ENCODE peak calls at places on chromosomes 6 and 20, in eight cellular contexts. P is HepG2, M is prostate gland, A is upper lobe of left lung, D is sigmoid colon, X is breast epithelium, Q is stomach, C is HCT116. G is an unnamed sample. For H3K9me3, the result is how much of the 10 kb centered on the place peaks cover.

GRCh38 chr20:23622839-23623343 is 14.9 kb downstream of the CST3 start:
- DNase-seq in P (peak), X (peak), Q (peak), D (peak), A (no peak), M (no peak), C (peak), G (peak)

GRCh38 chr6:95548188-95548837 is 29.0 kb upstream of the MANEA start:
- DNase-seq in C (no peak), P (no peak), X (no peak), D (no peak), Q (no peak), A (no peak), M (no peak), G (no peak)

GRCh38 chr20:43749734-43750294 is 23.0 kb upstream of the GTSF1L start:
- DNase-seq in A (peak), X (peak), M (peak), D (peak), C (peak), P (peak), Q (peak), G (peak)

GRCh38 chr20:7940341-7940740 is at the start of gene HAO1:
- DNase-seq in D (no peak), C (no peak), M (no peak), Q (no peak), A (no peak), X (no peak), P (peak), G (no peak)

GRCh38 chr20:24615353-24615752 is 145.9 kb downstream of the SYNDIG1 start:
- DNase-seq in P (no peak), A (no peak), M (no peak), C (no peak), D (no peak), Q (no peak), X (no peak), G (no peak)

GRCh38 chr6:34475167-34476047 is 9.5 kb downstream of the PACSIN1 start:
- DNase-seq in C (no peak), M (no peak), P (no peak), D (no peak), X (no peak), Q (no peak), A (no peak), G (no peak)

GRCh38 chr20:14384411-14384810 is 47.0 kb upstream of the FLRT3 start:
- DNase-seq in A (no peak), D (no peak), X (no peak), Q (no peak), C (no peak), M (no peak), P (no peak), G (no peak)

GRCh38 chr6:42561986-42562385 is 1.8 kb upstream of the UBR2 start:
- DNase-seq in M (no peak), A (no peak), D (no peak), Q (no peak), P (no peak), C (no peak), X (no peak), G (no peak)

GRCh38 chr20:1630186-1630585 is 10.4 kb upstream of the SIRPB1 start:
- DNase-seq in Q (no peak), A (no peak), P (no peak), M (no peak), C (no peak), X (no peak), D (no peak), G (no peak)

GRCh38 chr20:54389872-54390271 is 85.5 kb upstream of the DOK5 start:
- DNase-seq in M (no peak), X (no peak), D (no peak), Q (no peak), P (no peak), A (no peak), C (no peak), G (no peak)

GRCh38 chr6:164322533-164322932 is 908.0 kb downstream of the QKI start:
- DNase-seq in D (no peak), C (no peak), P (no peak), A (no peak), M (no peak), X (no peak), Q (no peak), G (no peak)

GRCh38 chr6:5250451-5250850 is 10.3 kb downstream of the LYRM4 start:
- DNase-seq in X (no peak), M (no peak), A (no peak), Q (no peak), C (no peak), P (no peak), D (no peak), G (no peak)

GRCh38 chr6:84768442-84769174 is 4.2 kb upstream of the TBX18 start:
- DNase-seq in C (no peak), P (no peak), Q (no peak), A (peak), M (no peak), X (no peak), D (no peak), G (no peak)

GRCh38 chr6:84772428-84773132 is 8.2 kb upstream of the TBX18 start:
- DNase-seq in P (no peak), D (no peak), A (peak), M (no peak), Q (no peak), X (no peak), C (no peak), G (no peak)

GRCh38 chr6:84771732-84772131 is 7.3 kb upstream of the TBX18 start:
- DNase-seq in C (no peak), A (no peak), P (no peak), X (no peak), M (no peak), D (no peak), Q (no peak), G (no peak)

GRCh38 chr6:84769247-84769646 is 4.8 kb upstream of the TBX18 start:
- DNase-seq in M (no peak), Q (no peak), A (no peak), D (no peak), P (no peak), X (no peak), C (no peak), G (no peak)

GRCh38 chr6:84770521-84770920 is 6.1 kb upstream of the TBX18 start:
- DNase-seq in M (no peak), C (no peak), X (no peak), P (no peak), D (no peak), Q (no peak), A (no peak), G (no peak)
- H3K9me3 ChIP-seq in M (under half), C (under half), X (under half), P (under half), D (under half), Q (under half), A (under half), G (under half)

DNA sequence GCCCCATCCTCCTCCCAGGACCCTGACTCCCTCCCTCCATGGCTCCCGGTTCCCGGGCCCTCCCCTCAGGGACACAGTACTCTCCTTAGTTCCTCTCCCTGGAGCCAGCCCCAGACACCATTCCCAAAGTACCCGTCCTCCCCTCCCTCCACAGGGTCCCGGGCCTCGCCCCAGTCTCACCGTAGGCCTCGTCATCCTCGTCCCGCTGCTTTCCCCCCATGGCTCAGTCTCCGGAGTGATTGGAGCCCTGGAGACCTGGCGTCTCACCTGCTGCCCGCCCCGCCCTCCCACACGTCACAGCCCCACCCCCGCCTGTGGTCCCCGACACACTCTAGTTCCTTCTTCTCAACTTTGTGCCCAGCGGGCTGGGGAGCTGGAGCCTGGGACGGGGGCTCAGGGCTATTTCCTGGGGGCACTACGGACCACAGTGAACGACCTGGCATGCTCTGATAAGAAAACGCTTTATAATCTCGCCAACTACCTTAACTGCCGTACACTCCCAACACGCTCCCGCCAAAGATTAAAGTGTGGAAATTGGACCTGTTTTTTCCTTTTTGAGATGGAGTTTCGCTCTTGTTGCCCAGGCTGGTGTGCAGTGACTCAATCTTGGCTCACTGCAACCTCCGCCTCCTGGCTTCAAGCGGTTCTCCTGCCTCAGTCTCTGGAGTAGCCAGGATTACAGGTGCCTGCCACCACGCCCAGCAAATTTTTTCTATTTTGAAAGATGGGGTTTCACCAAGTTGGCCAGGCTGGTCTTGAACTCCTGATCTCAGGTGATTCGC is at the start of gene SLC44A4:
- DNase-seq in D (no peak), X (no peak), C (no peak), A (no peak), Q (peak), P (no peak), M (peak), G (peak)
- TF ChIP-seq POLR2A in D (no peak), X (no peak), C (no peak), A (no peak), Q (no peak), P (no peak), M (peak), G (peak)

GRCh38 chr6:44456070-44456965 is 68.8 kb downstream of the CDC5L start:
- DNase-seq in D (no peak), Q (peak), A (peak), X (no peak), P (peak), M (no peak), C (peak), G (peak)
- TF ChIP-seq POLR2AphosphoS5 in D (no peak), Q (no peak), A (no peak), X (no peak), P (no peak), M (no peak), C (peak), G (no peak)

GRCh38 chr20:56222945-56223344 is 25.6 kb upstream of the MC3R start:
- DNase-seq in P (no peak), C (no peak), M (peak), Q (no peak), X (peak), A (no peak), D (no peak), G (no peak)

GRCh38 chr20:56217820-56218219 is 30.7 kb upstream of the MC3R start:
- DNase-seq in M (no peak), P (no peak), D (no peak), C (no peak), Q (no peak), X (no peak), A (no peak), G (no peak)

GRCh38 chr20:56223352-56223751 is 25.2 kb upstream of the MC3R start:
- DNase-seq in C (no peak), P (no peak), M (peak), X (peak), D (no peak), A (no peak), Q (no peak), G (no peak)

GRCh38 chr20:56222201-56222600 is 26.3 kb upstream of the MC3R start:
- DNase-seq in X (no peak), A (no peak), D (no peak), C (no peak), M (no peak), P (no peak), Q (no peak), G (no peak)
- H3K9me3 ChIP-seq in X (under half), A (under half), D (under half), C (under half), M (under half), P (under half), Q (under half), G (under half)

GRCh38 chr6:6696867-6697531 is 108.5 kb downstream of the LY86 start:
- DNase-seq in Q (peak), X (no peak), D (no peak), P (peak), M (no peak), C (peak), A (peak), G (peak)
- TF ChIP-seq POLR2A in Q (no peak), X (no peak), D (no peak), P (no peak), M (no peak), C (no peak), A (no peak), G (no peak)

DNA sequence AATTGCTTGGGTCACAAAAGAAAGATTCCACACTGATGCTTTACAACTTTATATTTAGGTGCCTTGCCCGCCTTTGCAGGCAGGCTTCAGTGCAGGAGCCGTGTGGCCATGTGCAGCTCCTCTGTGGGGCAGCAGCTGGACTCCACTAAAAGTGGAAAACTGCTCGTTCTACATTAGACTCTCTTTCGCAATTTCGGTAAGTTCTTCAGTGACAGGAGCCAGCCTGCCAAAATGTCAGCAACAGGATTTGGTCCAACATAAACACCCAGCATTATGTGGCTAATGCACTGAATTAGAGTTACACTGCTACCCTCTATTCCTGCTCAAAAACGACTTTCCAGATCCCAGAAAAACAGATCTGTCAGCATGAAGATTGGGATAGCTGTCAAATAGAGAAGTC is 174.4 kb upstream of the KCNK16 start:
- DNase-seq in M (peak), D (peak), X (no peak), C (no peak), Q (peak), P (no peak), A (peak), G (peak)
- TF ChIP-seq POLR2AphosphoS5 in M (peak), D (peak), X (no peak), C (no peak), Q (peak), P (no peak), A (peak), G (peak)

DNA sequence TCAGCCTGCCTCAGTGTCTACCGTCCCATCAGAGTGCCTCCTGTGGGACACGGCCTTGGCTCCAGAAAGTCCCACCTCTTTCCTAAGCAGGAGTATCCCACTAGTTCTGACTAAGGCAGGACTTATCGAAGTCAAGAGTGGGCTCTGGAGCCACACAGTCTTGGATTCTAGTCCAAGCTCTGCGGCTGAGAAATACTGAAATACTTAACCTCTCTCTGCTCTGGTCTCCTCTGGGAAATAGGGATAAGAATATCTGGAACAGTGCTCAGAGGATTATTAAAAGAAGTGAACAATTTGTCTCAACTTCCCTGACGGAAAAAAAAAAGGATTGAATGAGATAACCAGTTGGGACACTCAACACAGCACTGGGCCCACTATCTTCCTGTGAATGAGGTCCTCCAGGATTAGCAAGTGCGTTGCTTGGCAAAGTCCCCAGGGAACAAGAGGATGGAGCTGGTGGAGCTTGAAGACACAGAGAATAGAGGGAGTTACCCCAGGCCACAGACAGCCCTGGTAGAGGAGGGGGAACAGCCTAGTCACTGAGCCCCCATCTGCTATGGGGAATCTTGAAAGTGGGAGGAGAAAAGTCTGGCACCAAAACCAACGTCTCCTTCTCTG is 34.6 kb upstream of the FOXP4 start:
- DNase-seq in C (no peak), Q (no peak), P (no peak), A (no peak), X (no peak), D (no peak), M (no peak), G (no peak)
- H3K9me3 ChIP-seq in C (under half), Q (under half), P (under half), A (under half), X (under half), D (under half), M (under half), G (under half)

GRCh38 chr6:71983131-71983530 is 96.8 kb downstream of the RIMS1 start:
- DNase-seq in P (no peak), A (no peak), C (no peak), M (no peak), X (no peak), Q (no peak), D (no peak), G (no peak)
- TF ChIP-seq POLR2A in P (no peak), A (no peak), C (no peak), M (no peak), X (no peak), Q (no peak), D (no peak), G (no peak)

GRCh38 chr6:31971279-31971992 is 502 bp downstream of the DXO start:
- DNase-seq in D (peak), M (no peak), A (no peak), C (no peak), Q (no peak), P (no peak), X (no peak), G (no peak)
- TF ChIP-seq POLR2AphosphoS5 in D (no peak), M (no peak), A (no peak), C (no peak), Q (no peak), P (no peak), X (no peak), G (no peak)

GRCh38 chr20:41572010-41572572 is 46.1 kb downstream of the CHD6 start:
- DNase-seq in P (no peak), X (no peak), A (no peak), D (no peak), M (no peak), Q (no peak), C (no peak), G (no peak)

GRCh38 chr20:41570552-41570951 is 47.6 kb downstream of the CHD6 start:
- DNase-seq in M (no peak), C (no peak), P (no peak), A (no peak), D (no peak), Q (no peak), X (no peak), G (no peak)

GRCh38 chr20:41567615-41568014 is 50.6 kb downstream of the CHD6 start:
- DNase-seq in D (no peak), X (no peak), Q (no peak), P (no peak), C (no peak), A (no peak), M (no peak), G (no peak)

GRCh38 chr20:41573955-41574354 is 44.2 kb downstream of the CHD6 start:
- DNase-seq in A (no peak), C (no peak), Q (no peak), P (no peak), X (no peak), D (no peak), M (no peak), G (no peak)

GRCh38 chr20:41571006-41571405 is 47.2 kb downstream of the CHD6 start:
- DNase-seq in D (no peak), M (no peak), X (no peak), Q (no peak), A (no peak), C (no peak), P (no peak), G (no peak)
- H3K9me3 ChIP-seq in D (under half), M (under half), X (under half), Q (under half), A (under half), C (under half), P (under half), G (under half)